ENCODE peak calls at places on chromosomes 12 and 14, in six cellular contexts. I, Q, M, D, V and U are unnamed samples.

GRCh38 chr12:57096099-57096572 is 7.2 kb downstream of the NAB2 start:
- DNase-seq in I (no peak), Q (no peak), D (no peak), V (peak), M (no peak), U (no peak)

GRCh38 chr12:117280019-117280680 is 81.3 kb downstream of the NOS1 start:
- DNase-seq in D (no peak), V (no peak), I (no peak), Q (no peak), M (no peak), U (no peak)

GRCh38 chr12:4112734-4113396 is 160.7 kb upstream of the CCND2 start:
- DNase-seq in Q (no peak), I (no peak), D (peak), V (peak), M (no peak), U (no peak)

GRCh38 chr14:99252940-99253868 is 18.8 kb downstream of the BCL11B start:
- DNase-seq in M (no peak), V (no peak), Q (no peak), D (no peak), I (no peak), U (no peak)

GRCh38 chr14:54754623-54755386 is 147.8 kb downstream of the GCH1 start:
- DNase-seq in D (no peak), M (no peak), V (no peak), I (no peak), Q (no peak), U (no peak)

GRCh38 chr12:109900752-109901580 is 892 bp downstream of the TCHP start:
- DNase-seq in Q (no peak), D (peak), I (peak), V (no peak), M (peak), U (no peak)

GRCh38 chr14:51849095-51849494 is 11.3 kb upstream of the GNG2 start:
- DNase-seq in D (no peak), Q (no peak), I (no peak), M (no peak), V (peak), U (no peak)

GRCh38 chr14:76678244-76678643 is 83.0 kb upstream of the VASH1 start:
- DNase-seq in D (no peak), M (no peak), I (no peak), Q (no peak), V (no peak), U (no peak)

GRCh38 chr14:89540830-89541470 is 123.9 kb upstream of the FOXN3 start:
- DNase-seq in V (peak), D (no peak), Q (no peak), I (no peak), M (no peak), U (no peak)

GRCh38 chr12:108696111-108696995 is 35.0 kb downstream of the CORO1C start:
- DNase-seq in M (no peak), Q (no peak), V (peak), D (no peak), I (no peak), U (no peak)

GRCh38 chr14:104131968-104132732 is 6.2 kb upstream of the KIF26A start:
- DNase-seq in D (peak), I (peak), V (no peak), M (no peak), Q (no peak), U (no peak)

GRCh38 chr12:65277994-65278575 is 398 bp upstream of the MSRB3 start:
- DNase-seq in I (no peak), D (no peak), V (no peak), Q (no peak), M (peak), U (no peak)

GRCh38 chr12:46664771-46665287 is 161.0 kb downstream of the SLC38A4 start:
- DNase-seq in I (no peak), M (no peak), Q (no peak), D (no peak), V (peak), U (no peak)

GRCh38 chr12:3342051-3342450 is 149.0 kb upstream of the PRMT8 start:
- DNase-seq in D (no peak), I (no peak), M (peak), V (no peak), Q (no peak), U (no peak)

GRCh38 chr14:45362505-45362904 is 109.5 kb upstream of the MIS18BP1 start:
- DNase-seq in M (no peak), Q (no peak), V (no peak), D (no peak), I (no peak), U (no peak)

GRCh38 chr14:39368261-39368959 is 63.8 kb downstream of the FBXO33 start:
- DNase-seq in Q (no peak), M (peak), D (peak), V (peak), I (no peak), U (no peak)

GRCh38 chr14:103107941-103108748 is 13.6 kb downstream of the EXOC3L4 start:
- DNase-seq in M (no peak), Q (no peak), D (no peak), V (no peak), I (peak), U (no peak)

GRCh38 chr14:68282479-68283377 is 463.1 kb downstream of the RAD51B start:
- DNase-seq in V (no peak), I (no peak), D (no peak), Q (no peak), M (no peak), U (no peak)

GRCh38 chr12:67096533-67097318 is 172.4 kb upstream of the CAND1 start:
- DNase-seq in I (no peak), V (peak), D (no peak), Q (no peak), M (no peak), U (no peak)

GRCh38 chr14:99272669-99273024 is 650 bp upstream of the BCL11B start:
- DNase-seq in I (no peak), V (no peak), Q (no peak), D (no peak), M (no peak), U (no peak)

GRCh38 chr14:32370720-32371119 is 41.6 kb downstream of the AKAP6 start:
- DNase-seq in D (no peak), V (peak), Q (no peak), M (no peak), I (no peak), U (no peak)

GRCh38 chr12:91910871-91911388 is 234.7 kb downstream of the BTG1 start:
- DNase-seq in V (no peak), D (no peak), I (no peak), M (peak), Q (no peak), U (no peak)
- TF ChIP-seq CTCF in V (no peak), D (no peak), I (no peak), M (no peak), Q (no peak), U (no peak)

GRCh38 chr12:125076103-125076502 is 10.9 kb downstream of the AACS start:
- DNase-seq in Q (no peak), D (no peak), M (no peak), V (no peak), I (no peak), U (no peak)
- H3K27ac ChIP-seq in Q (no peak), D (no peak), M (no peak), V (no peak), I (no peak), U (no peak)

DNA sequence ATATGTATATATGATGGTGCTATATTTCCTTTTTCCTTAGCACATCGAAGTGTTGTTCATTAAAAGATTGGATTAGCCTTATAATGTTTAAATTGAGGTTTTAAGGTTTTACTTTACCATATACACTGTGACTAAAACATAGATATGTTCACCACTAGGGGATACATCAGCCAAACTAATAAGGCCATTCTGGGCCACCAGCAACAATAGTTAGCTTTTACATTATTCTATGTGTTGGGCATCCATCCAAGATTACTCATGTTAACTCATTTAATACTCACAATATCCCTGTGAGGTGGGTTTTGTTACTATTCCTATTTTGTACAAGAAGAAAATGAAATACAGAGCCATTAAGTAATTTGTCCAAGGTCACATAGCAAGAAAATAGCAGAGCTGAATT is 202.6 kb upstream of the AVPR1A start:
- DNase-seq in Q (no peak), V (peak), D (no peak), I (no peak), M (no peak), U (no peak)
- TF ChIP-seq CTCF in Q (no peak), V (peak), D (peak), I (no peak), M (no peak), U (no peak)

DNA sequence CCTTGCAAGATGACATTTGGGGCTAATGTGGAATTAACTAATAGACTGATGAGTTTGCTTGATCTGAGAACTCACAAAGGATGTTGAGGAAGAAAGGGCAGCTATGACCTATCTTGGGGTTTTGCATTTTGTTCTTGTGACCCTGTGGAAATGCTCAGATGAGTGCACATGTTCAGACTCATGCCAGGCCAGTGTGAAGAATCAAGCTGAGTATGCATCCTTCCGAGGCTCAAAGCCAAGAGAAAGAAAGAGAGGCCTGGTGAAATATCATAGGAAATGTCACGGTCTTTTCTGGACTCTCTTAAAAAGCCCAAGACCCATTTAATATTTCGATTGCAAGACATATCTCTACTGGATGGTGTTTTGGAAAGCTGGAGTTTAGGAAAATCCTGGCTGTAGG is 96.3 kb downstream of the CACNA1C start:
- DNase-seq in V (no peak), I (no peak), M (no peak), Q (no peak), D (no peak), U (no peak)
- H3K27ac ChIP-seq in V (no peak), I (no peak), M (no peak), Q (no peak), D (no peak), U (no peak)

DNA sequence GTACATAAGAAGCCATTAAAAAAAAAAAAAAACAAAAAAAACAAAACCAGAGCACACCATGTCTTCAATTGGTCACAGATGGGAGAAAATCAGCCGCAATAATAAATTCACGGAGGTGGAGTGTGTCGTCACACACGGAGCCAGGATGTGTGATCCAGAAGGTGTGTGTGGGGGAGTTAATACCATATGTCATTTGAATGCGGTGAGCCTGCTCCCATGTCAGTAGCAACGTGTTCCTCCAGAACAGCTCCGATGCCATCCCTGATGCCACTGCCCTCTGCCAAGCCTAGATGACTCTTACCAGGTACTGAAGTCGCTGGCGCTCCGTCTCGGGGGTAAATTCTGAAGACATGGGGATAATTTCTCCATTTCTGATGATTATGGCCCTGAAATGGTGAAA is 197.7 kb downstream of the PPM1H start:
- DNase-seq in M (no peak), D (no peak), V (no peak), Q (no peak), I (no peak), U (no peak)
- TF ChIP-seq CTCF in M (no peak), D (no peak), V (no peak), Q (no peak), I (no peak), U (no peak)

GRCh38 chr12:130664772-130665171 is 51.3 kb downstream of the RIMBP2 start:
- DNase-seq in M (no peak), I (no peak), Q (no peak), V (no peak), D (no peak), U (no peak)

GRCh38 chr12:130664252-130664651 is 51.8 kb downstream of the RIMBP2 start:
- DNase-seq in V (no peak), Q (no peak), D (no peak), M (no peak), I (no peak), U (no peak)

GRCh38 chr12:130661501-130662255 is 54.4 kb downstream of the RIMBP2 start:
- DNase-seq in Q (no peak), M (peak), V (no peak), I (no peak), D (no peak), U (no peak)

GRCh38 chr12:130665753-130666152 is 50.3 kb downstream of the RIMBP2 start:
- DNase-seq in D (no peak), I (no peak), M (no peak), V (no peak), Q (no peak), U (no peak)

GRCh38 chr12:130663510-130663909 is 52.6 kb downstream of the RIMBP2 start:
- DNase-seq in I (no peak), M (no peak), Q (no peak), V (no peak), D (no peak), U (no peak)
- H3K27ac ChIP-seq in I (no peak), M (no peak), Q (no peak), V (no peak), D (no peak), U (no peak)

GRCh38 chr14:66109426-66109825 is 376.7 kb upstream of the CCDC196 start:
- DNase-seq in D (no peak), M (no peak), V (no peak), I (no peak), Q (no peak), U (no peak)
- TF ChIP-seq CTCF in D (peak), M (no peak), V (no peak), I (no peak), Q (no peak), U (no peak)

GRCh38 chr12:6065872-6066217 is 58.6 kb downstream of the VWF start:
- DNase-seq in I (no peak), M (no peak), V (no peak), Q (no peak), D (no peak), U (no peak)
- H3K27ac ChIP-seq in I (no peak), M (no peak), V (no peak), Q (no peak), D (no peak), U (no peak)

GRCh38 chr12:51911788-51912711 is 4.7 kb downstream of the ACVRL1 start:
- DNase-seq in V (no peak), Q (no peak), D (no peak), M (no peak), I (no peak), U (no peak)

GRCh38 chr12:51915003-51915625 is 7.8 kb downstream of the ACVRL1 start:
- DNase-seq in D (no peak), V (no peak), I (no peak), Q (no peak), M (no peak), U (no peak)

GRCh38 chr12:51911307-51911706 is 4.0 kb downstream of the ACVRL1 start:
- DNase-seq in M (no peak), D (no peak), V (no peak), I (no peak), Q (no peak), U (no peak)

GRCh38 chr12:51914034-51914923 is 7.0 kb downstream of the ACVRL1 start:
- DNase-seq in D (no peak), V (no peak), I (no peak), Q (no peak), M (no peak), U (no peak)

GRCh38 chr12:51913071-51914033 is 6.0 kb downstream of the ACVRL1 start:
- DNase-seq in I (no peak), Q (no peak), V (no peak), D (peak), M (no peak), U (peak)
- TF ChIP-seq CTCF in I (no peak), Q (no peak), V (no peak), D (peak), M (peak), U (no peak)